ENCODE peak calls at places on chromosomes 5 and 9, in five cellular contexts. Z is body of pancreas, Y is HCT116, F is spleen, D is heart right ventricle. W is an unnamed sample. For H3K4me1, the result is how much of the 10 kb centered on the place peaks cover.

GRCh38 chr5:23072179-23072578 is 219.0 kb upstream of the CDH12 start:
- DNase-seq in Z (no peak), D (no peak), Y (no peak), F (no peak), W (no peak)

GRCh38 chr5:139797335-139797734 is 1.7 kb downstream of the PSD2 start:
- DNase-seq in D (no peak), F (no peak), Z (no peak), Y (no peak), W (no peak)

GRCh38 chr5:174945853-174946252 is 221.5 kb downstream of the MSX2 start:
- DNase-seq in D (no peak), Z (no peak), F (no peak), Y (no peak), W (no peak)

GRCh38 chr5:1440098-1440493 is 5.1 kb downstream of the SLC6A3 start:
- DNase-seq in Z (no peak), Y (no peak), D (no peak), F (no peak), W (no peak)

GRCh38 chr5:389197-389821 is 53.7 kb upstream of the EXOC3 start:
- DNase-seq in Y (no peak), Z (no peak), F (peak), D (no peak), W (peak)

GRCh38 chr5:76041863-76042262 is 41.3 kb upstream of the SV2C start:
- DNase-seq in Z (no peak), Y (no peak), D (no peak), F (no peak), W (peak)

GRCh38 chr5:78540335-78541057 is 108.1 kb downstream of the LHFPL2 start:
- DNase-seq in D (no peak), Y (no peak), Z (peak), F (no peak), W (no peak)

GRCh38 chr9:121921444-121921843 is 171.7 kb downstream of the TTLL11 start:
- DNase-seq in Y (no peak), Z (no peak), D (no peak), F (no peak), W (no peak)

GRCh38 chr5:138240690-138241385 is 27.7 kb upstream of the CDC23 start:
- DNase-seq in D (no peak), F (peak), Y (no peak), Z (no peak), W (no peak)

GRCh38 chr9:127968717-127969383 is 11.9 kb downstream of the EEIG1 start:
- DNase-seq in Z (peak), F (no peak), D (peak), Y (peak), W (peak)

GRCh38 chr9:87148391-87149237 is 201.3 kb upstream of the GAS1 start:
- DNase-seq in Z (peak), Y (no peak), D (peak), F (peak), W (peak)

GRCh38 chr5:142795246-142795645 is 25.1 kb downstream of the ARHGAP26 start:
- DNase-seq in D (no peak), Y (no peak), Z (no peak), F (no peak), W (no peak)

GRCh38 chr5:141135718-141136266 is 786 bp downstream of the PCDHB5 start:
- DNase-seq in Y (no peak), D (no peak), F (no peak), Z (no peak), W (no peak)

GRCh38 chr9:34589371-34589655 is 211 bp downstream of the CNTFR start:
- DNase-seq in D (no peak), F (no peak), Y (no peak), Z (no peak), W (no peak)

GRCh38 chr9:68978054-68978453 is 35.9 kb downstream of the PRKACG start:
- DNase-seq in D (no peak), Y (no peak), F (no peak), Z (no peak), W (no peak)

GRCh38 chr9:15513335-15513734 is 2.6 kb upstream of the PSIP1 start:
- DNase-seq in Z (no peak), D (no peak), F (no peak), Y (peak), W (no peak)

GRCh38 chr9:85027870-85028269 is 358.3 kb downstream of the NTRK2 start:
- DNase-seq in Y (no peak), D (no peak), F (no peak), Z (no peak), W (no peak)

GRCh38 chr5:142399899-142400298 is 75.1 kb upstream of the SPRY4 start:
- DNase-seq in D (no peak), Z (no peak), F (no peak), Y (no peak), W (no peak)

GRCh38 chr9:79581388-79581787 is 9.6 kb downstream of the TLE4 start:
- DNase-seq in F (no peak), D (no peak), Z (no peak), Y (no peak), W (no peak)

GRCh38 chr9:90086076-90086475 is 481.3 kb downstream of the GADD45G start:
- DNase-seq in Z (peak), Y (no peak), F (no peak), D (no peak), W (no peak)

GRCh38 chr5:179146277-179146676 is 86.1 kb downstream of the ZNF354C start:
- DNase-seq in F (peak), Y (no peak), Z (no peak), D (no peak), W (no peak)

DNA sequence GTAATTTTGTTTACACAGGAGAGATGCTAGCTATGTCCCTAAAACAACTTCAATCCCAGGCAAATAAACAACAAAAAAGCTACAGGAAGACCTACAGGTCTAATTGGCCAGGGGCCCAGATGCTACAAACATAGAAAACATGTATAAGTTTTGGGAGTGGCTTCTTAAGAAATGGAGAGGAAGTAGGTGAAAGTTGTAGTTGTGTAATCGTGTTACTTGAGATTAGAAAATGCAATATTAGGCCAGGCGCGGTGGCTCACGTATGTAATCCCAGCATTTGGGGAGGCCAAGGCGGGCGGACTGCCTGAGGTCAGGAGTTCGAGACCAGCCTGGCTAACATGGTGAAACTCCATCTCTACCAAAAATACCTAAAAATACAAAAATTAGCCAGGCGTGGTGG is 69.2 kb downstream of the SERINC5 start:
- DNase-seq in D (no peak), Z (peak), F (no peak), Y (no peak), W (no peak)
- H3K4me1 ChIP-seq in D (half or more), Z (half or more), F (half or more), Y (half or more), W (under half)

GRCh38 chr9:114392749-114393112 is 4.9 kb upstream of the AKNA start:
- DNase-seq in Z (peak), D (no peak), Y (no peak), F (no peak), W (peak)
- H3K4me1 ChIP-seq in Z (under half), D (half or more), Y (under half), F (half or more), W (under half)

GRCh38 chr9:133955821-133956411 is 36.2 kb downstream of the VAV2 start:
- DNase-seq in D (no peak), Z (peak), F (peak), Y (no peak), W (peak)

GRCh38 chr9:133953621-133953975 is 38.5 kb downstream of the VAV2 start:
- DNase-seq in D (peak), F (no peak), Z (no peak), Y (no peak), W (no peak)

GRCh38 chr9:133952598-133953550 is 39.2 kb downstream of the VAV2 start:
- DNase-seq in Y (no peak), F (peak), Z (no peak), D (peak), W (no peak)

GRCh38 chr9:133954862-133955529 is 37.1 kb downstream of the VAV2 start:
- DNase-seq in D (no peak), Z (no peak), Y (no peak), F (peak), W (no peak)

DNA sequence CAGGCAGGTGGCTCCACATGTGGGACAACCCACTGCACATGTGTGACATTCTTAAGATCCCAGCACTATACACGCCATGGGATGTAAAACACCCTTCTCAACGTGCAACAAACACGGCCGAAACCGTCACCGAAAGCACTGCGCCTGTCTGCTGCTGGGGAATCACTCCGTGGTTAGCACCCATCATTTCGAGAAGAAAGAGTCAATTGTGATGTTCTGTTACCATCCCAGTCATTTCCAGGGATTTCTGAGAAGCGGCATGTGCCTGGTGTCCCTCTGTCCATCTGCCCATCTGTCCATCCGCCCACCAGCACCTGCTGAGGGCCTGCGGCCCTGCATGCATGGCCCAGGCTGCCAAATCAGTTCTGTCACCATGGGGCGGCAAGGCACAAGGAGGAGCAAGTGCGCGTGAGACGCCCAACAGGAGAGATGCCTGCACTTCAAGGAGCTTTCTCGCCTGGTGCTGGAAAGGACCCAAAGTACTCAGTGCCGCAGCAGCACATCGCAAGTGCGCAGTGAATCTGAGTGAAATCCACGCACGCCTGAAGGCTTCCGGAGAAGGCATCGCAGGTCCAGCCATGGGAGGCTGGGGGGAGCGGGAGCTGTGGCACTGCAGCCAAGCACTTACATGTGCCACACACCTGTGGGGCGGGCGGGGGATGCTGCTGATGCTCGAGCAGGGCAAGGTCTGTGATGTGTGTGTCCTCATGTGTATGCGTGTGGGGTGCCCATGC is 38.0 kb downstream of the VAV2 start:
- DNase-seq in Z (no peak), D (peak), F (peak), Y (no peak), W (no peak)
- H3K4me1 ChIP-seq in Z (under half), D (half or more), F (half or more), Y (under half), W (under half)

DNA sequence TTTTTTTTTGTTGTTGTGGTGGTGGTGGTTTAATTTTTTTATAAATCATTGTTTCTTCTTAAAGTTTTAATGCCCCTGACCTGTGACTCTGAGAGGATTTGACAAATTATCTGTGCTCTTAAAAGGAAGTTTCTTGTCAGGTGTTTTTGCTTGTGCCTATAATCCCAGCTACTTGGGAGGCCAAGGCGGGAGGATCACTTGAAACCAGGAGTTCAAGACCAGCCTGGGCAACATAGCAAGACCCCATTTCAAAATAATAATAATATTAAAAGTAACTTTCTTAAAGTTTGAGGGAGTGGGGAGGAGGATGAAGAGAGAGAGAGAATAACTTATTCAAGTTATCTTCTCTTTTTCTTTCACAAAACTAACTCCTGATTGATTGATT is 12.2 kb upstream of the ERMP1 start:
- DNase-seq in Z (no peak), D (no peak), F (no peak), Y (no peak), W (no peak)
- H3K4me1 ChIP-seq in Z (under half), D (under half), F (under half), Y (under half), W (under half)

W was measured in hepatocyte.